ENCODE peak calls at places on chromosomes 4 and X, in six cellular contexts. S is GM12892, B is Caco-2, I is heart left ventricle, N is sigmoid colon, O is NCI-H460. X is an unnamed sample.

GRCh38 chrX:9670136-9670905 is 95.3 kb downstream of the GPR143 start:
- DNase-seq in B (no peak), I (no peak), N (no peak), O (no peak), S (no peak), X (peak)

GRCh38 chrX:131728295-131729145 is 184.6 kb downstream of the OR13H1 start:
- DNase-seq in N (peak), I (peak), S (no peak), B (no peak), O (no peak), X (no peak)

GRCh38 chrX:15607067-15607466 is 6.3 kb upstream of the ACE2 start:
- DNase-seq in I (no peak), B (no peak), N (no peak), S (no peak), O (no peak), X (no peak)

GRCh38 chr4:122739174-122739573 is 6.7 kb downstream of the BBS12 start:
- DNase-seq in N (no peak), S (no peak), O (no peak), I (no peak), B (no peak), X (no peak)

GRCh38 chr4:83618991-83619390 is 83.1 kb downstream of the GPAT3 start:
- DNase-seq in O (no peak), N (no peak), S (no peak), I (no peak), B (no peak), X (no peak)

GRCh38 chr4:5256416-5256815 is 205.1 kb downstream of the STK32B start:
- DNase-seq in O (no peak), I (no peak), S (no peak), B (no peak), N (no peak), X (no peak)

GRCh38 chr4:141646969-141647368 is 10.6 kb downstream of the IL15 start:
- DNase-seq in O (no peak), S (no peak), B (no peak), I (no peak), N (no peak), X (no peak)

GRCh38 chrX:102950908-102951866 is 14.1 kb downstream of the RAB40AL start:
- DNase-seq in B (peak), S (no peak), O (peak), N (no peak), I (no peak), X (no peak)

GRCh38 chr4:17469931-17470674 is 41.8 kb downstream of the QDPR start:
- DNase-seq in N (no peak), O (no peak), S (no peak), B (no peak), I (no peak), X (no peak)

GRCh38 chr4:183638436-183638835 is 20.5 kb downstream of the RWDD4 start:
- DNase-seq in N (no peak), S (no peak), I (no peak), B (no peak), O (no peak), X (no peak)

GRCh38 chr4:52837716-52838558 is 24.2 kb upstream of the RASL11B start:
- DNase-seq in N (no peak), I (no peak), O (no peak), S (no peak), B (peak), X (no peak)

GRCh38 chr4:92840880-92841279 is 537.1 kb downstream of the GRID2 start:
- DNase-seq in I (no peak), S (no peak), B (no peak), O (no peak), N (no peak), X (no peak)